ENCODE peak calls at places on chromosomes 4 and X, in seven cellular contexts. J, D, T, S, U, B and O are unnamed samples.

GRCh38 chr4:42464550-42465124 is 67.3 kb downstream of the SHISA3 start:
- DNase-seq in J (no peak), D (no peak), T (no peak), S (no peak), U (no peak), B (no peak), O (no peak)

GRCh38 chrX:5979338-5979737 is 249.3 kb downstream of the NLGN4X start:
- DNase-seq in J (no peak), D (no peak), T (no peak), S (no peak), U (no peak), B (no peak), O (no peak)

GRCh38 chr4:128863314-128864075 is 54.0 kb downstream of the JADE1 start:
- DNase-seq in J (peak), D (peak), T (peak), S (peak), U (no peak), B (peak), O (no peak)

GRCh38 chrX:20362268-20363002 is 95.7 kb upstream of the RPS6KA3 start:
- DNase-seq in J (no peak), D (peak), T (no peak), S (no peak), U (no peak), B (no peak), O (no peak)

GRCh38 chrX:139078761-139079160 is 367.2 kb upstream of the FGF13 start:
- DNase-seq in J (no peak), D (no peak), T (no peak), S (no peak), U (no peak), B (no peak), O (no peak)

GRCh38 chrX:155767101-155767878 is 113.9 kb upstream of the VAMP7 start:
- DNase-seq in J (peak), D (peak), T (peak), S (peak), U (no peak), B (peak), O (no peak)

GRCh38 chrX:115408736-115409390 is 119.3 kb downstream of the LUZP4 start:
- DNase-seq in J (no peak), D (peak), T (no peak), S (no peak), U (no peak), B (no peak), O (no peak)

GRCh38 chr4:182206916-182207315 is 36.3 kb upstream of the TENM3 start:
- DNase-seq in J (no peak), D (no peak), T (no peak), S (no peak), U (no peak), B (no peak), O (no peak)

GRCh38 chr4:128880662-128881061 is 71.2 kb downstream of the JADE1 start:
- DNase-seq in J (no peak), D (no peak), T (no peak), S (no peak), U (no peak), B (no peak), O (no peak)

DNA sequence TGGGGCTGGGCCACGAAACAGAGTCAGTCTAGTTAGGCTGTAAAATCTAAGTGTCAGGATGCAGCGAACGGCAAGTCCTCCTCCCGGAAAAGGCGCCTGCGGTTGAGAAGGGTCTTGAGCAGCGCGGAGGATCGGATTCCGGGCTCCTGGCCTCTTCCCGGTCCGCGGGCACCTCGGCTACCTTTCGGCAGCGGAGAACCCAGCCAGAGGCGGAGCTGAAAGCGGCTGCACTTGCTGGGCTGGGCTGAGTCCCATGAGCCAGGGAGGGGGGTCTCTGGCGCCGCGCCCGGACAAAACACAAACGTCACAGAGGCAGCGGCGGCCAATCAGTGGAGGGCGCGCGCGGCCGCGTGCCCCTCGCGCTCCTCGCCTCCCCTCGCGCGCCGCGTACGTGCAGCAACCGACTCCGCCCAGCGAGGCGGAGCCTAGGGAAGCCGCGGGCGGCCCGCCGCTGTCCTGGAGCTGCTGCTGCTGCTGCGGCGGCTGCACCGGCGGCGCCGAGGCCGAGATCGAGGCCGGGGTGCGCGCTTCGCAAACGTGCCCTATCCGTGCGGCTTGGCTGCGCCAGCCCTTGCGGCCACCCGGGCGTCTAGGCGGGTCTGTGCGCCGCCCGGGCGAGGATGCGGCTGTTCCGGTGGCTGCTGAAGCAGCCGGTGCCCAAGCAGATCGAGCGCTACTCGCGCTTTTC is at the start of gene PDK3:
- DNase-seq in J (peak), D (peak), T (peak), S (peak), U (peak), B (peak), O (peak)
- TF ChIP-seq POLR2A in J (peak), D (no peak), T (no peak), S (peak), U (no peak), B (no peak), O (peak)

DNA sequence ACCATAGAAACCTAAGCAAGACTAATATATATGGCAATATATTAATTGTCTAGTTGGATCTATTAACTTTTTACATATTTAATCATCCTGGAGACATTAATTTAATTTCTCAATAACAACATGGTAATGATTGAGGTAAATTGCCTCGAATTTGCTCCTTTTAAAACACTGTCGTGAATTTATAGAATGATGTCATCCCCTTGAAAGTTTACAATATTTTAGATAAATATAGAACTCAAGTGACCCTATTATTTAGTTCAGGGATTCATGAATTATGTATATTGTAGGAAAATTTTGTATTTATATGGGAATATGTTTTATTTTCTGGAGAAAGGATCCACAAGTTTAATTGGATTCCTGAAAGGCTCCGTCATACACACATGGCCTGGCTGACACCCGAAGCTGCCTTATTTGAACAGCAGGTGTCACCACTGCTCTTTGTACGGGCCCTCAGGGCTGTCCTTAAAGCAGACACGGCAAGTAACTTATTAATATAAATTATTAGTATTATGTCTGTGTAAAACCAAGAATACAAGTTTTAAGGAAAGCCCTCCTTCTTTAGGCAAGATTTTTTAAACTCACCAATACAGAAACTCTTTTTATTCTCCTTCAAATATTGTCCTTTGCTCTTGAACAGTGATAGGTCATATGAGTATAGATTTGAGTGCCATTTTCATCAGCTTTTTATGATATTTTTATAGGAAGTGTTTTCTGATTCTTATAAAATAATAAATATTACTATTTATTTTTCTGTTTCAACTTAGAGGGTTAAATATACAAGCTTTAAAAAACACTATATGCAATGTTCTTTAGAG is 1.9 kb upstream of the PLRG1 start:
- DNase-seq in J (peak), D (peak), T (peak), S (peak), U (peak), B (peak), O (no peak)
- TF ChIP-seq POLR2AphosphoS5 in J (no peak), D (no peak), T (no peak), S (no peak), U (no peak), B (no peak), O (no peak)

GRCh38 chr4:74097631-74098550 is 1.1 kb downstream of the CXCL2 start:
- DNase-seq in J (peak), D (peak), T (no peak), S (no peak), U (no peak), B (no peak), O (no peak)
- TF ChIP-seq POLR2A in J (no peak), D (peak), T (no peak), S (no peak), U (no peak), B (no peak), O (no peak)

GRCh38 chr4:2731907-2732314 is 24.2 kb downstream of the TNIP2 start:
- DNase-seq in J (no peak), D (no peak), T (no peak), S (no peak), U (no peak), B (no peak), O (no peak)

GRCh38 chr4:2732526-2732925 is 23.6 kb downstream of the TNIP2 start:
- DNase-seq in J (no peak), D (no peak), T (no peak), S (no peak), U (no peak), B (no peak), O (no peak)

GRCh38 chr4:2733844-2734574 is 22.1 kb downstream of the TNIP2 start:
- DNase-seq in J (no peak), D (no peak), T (no peak), S (no peak), U (no peak), B (no peak), O (no peak)

GRCh38 chr4:2734618-2735017 is 21.5 kb downstream of the TNIP2 start:
- DNase-seq in J (no peak), D (no peak), T (no peak), S (no peak), U (no peak), B (no peak), O (no peak)

DNA sequence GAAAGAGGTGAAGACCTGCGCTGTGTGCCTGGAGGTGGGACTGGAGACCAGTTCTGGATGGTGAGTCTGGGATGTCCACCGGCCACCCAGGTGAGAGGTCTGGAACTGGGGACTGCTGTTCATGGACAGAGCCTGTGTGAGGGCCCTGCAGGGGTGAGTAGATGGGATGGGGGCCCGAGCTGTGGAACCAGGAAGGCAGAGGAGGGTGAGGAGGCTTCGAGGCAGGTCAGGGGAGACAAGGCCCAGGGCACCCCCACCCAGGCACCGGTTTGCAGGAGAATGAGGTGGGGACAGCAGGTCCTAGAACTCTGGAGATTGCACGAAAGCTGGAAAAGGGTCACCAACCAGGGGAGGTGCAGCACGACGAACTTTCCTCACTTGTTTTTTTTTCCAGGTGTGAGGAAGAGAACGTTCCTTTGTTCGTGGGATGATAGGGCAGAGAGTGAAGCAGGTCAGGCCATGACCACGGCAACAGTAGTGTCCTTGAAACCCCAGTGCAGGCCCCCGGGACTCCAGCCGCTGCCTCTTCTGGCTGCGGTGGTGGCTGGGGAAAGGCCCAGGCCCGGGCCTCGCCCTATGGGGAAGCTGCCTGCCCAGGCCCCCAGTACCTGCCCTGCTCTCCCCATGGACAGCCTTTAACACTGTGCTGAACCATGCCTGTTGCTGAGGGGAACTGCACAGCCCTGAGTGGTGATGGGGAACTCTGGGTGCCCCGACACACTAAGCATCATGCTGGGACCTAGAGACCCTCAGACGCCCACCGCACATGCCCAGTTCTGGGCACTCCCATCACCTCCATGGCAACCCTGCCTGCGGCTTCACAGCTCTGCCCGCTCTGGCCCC is 22.9 kb downstream of the TNIP2 start:
- DNase-seq in J (no peak), D (no peak), T (no peak), S (no peak), U (no peak), B (no peak), O (no peak)
- TF ChIP-seq POLR2AphosphoS5 in J (no peak), D (no peak), T (no peak), S (no peak), U (no peak), B (no peak), O (no peak)

GRCh38 chr4:185395255-185395955 is at the start of gene LRP2BP:
- DNase-seq in J (no peak), D (peak), T (no peak), S (no peak), U (no peak), B (no peak), O (no peak)

GRCh38 chr4:185395956-185396723 is 416 bp upstream of the LRP2BP start:
- DNase-seq in J (peak), D (peak), T (peak), S (peak), U (peak), B (peak), O (peak)

GRCh38 chr4:185398618-185399017 is 2.0 kb downstream of the ANKRD37 start:
- DNase-seq in J (no peak), D (peak), T (no peak), S (no peak), U (no peak), B (no peak), O (no peak)

GRCh38 chr4:185394568-185395254 is 1.0 kb downstream of the LRP2BP start:
- DNase-seq in J (no peak), D (peak), T (no peak), S (no peak), U (no peak), B (no peak), O (no peak)

DNA sequence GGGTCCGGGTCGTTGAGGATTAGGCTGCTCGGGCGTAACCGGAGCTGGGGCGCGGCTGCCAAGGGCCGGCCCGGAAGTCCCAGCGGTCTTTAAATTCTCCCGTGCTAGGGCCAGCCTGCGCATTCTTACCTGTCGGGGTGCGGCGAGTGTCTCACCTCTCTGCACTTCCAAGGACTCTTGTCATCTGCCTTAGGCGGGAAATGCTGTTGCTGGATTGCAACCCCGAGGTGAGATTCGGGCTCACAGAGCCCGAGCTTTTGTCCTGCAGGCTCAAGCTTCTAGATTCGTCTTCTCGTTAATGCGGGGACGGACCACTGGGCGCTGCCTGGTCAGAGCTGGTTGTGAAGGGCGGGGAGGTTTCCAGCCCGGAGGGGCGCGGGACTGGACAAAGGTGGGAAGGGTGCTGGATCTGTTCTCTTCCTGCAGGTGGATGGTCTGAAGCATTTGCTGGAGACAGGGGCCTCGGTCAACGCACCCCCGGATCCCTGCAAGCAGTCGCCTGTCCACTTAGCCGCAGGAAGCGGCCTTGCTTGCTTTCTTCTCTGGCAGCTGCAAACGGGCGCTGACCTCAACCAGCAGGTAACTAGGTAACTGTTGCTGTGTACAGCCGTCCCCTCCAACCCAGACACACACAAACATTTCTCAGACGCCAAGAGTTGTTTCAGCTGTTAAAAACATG is at the start of gene ANKRD37:
- DNase-seq in J (peak), D (peak), T (peak), S (no peak), U (no peak), B (peak), O (no peak)
- TF ChIP-seq POLR2A in J (peak), D (no peak), T (no peak), S (no peak), U (no peak), B (no peak), O (no peak)

GRCh38 chr4:3512279-3512678 is 19.9 kb downstream of the LRPAP1 start:
- DNase-seq in J (no peak), D (no peak), T (no peak), S (no peak), U (no peak), B (no peak), O (no peak)
- TF ChIP-seq POLR2AphosphoS5 in J (no peak), D (no peak), T (no peak), S (no peak), U (no peak), B (no peak), O (no peak)

GRCh38 chr4:4541040-4541631 is 712 bp downstream of the STX18 start:
- DNase-seq in J (peak), D (peak), T (no peak), S (no peak), U (peak), B (no peak), O (no peak)

GRCh38 chr4:4542824-4543485 is 1.1 kb upstream of the STX18 start:
- DNase-seq in J (no peak), D (no peak), T (no peak), S (no peak), U (no peak), B (no peak), O (no peak)

GRCh38 chr4:4541661-4542570 is at the start of gene STX18:
- DNase-seq in J (peak), D (peak), T (peak), S (peak), U (peak), B (peak), O (no peak)
- TF ChIP-seq POLR2A in J (peak), D (peak), T (peak), S (peak), U (peak), B (peak), O (peak)